ENCODE peak calls at places on chromosomes 13 and 19, in four cellular contexts. One of them, this sample, is unnamed.
A peak's percentile ranks its signal among the peaks of the same experiment; 100 is the strongest.

GRCh38 chr19:13842294-13843103 is 34.4 kb upstream of the NANOS3 start:
- DNase-seq in lung: peak; percentile 84
- DNase-seq in NCI-H510A: no peak
- DNase-seq in GM12865: peak; percentile 86
- DNase-seq in this sample: peak; percentile 87

GRCh38 chr13:62704795-62705329 is 1289.2 kb upstream of the PCDH20 start:
- DNase-seq in lung: no peak
- DNase-seq in NCI-H510A: no peak
- DNase-seq in GM12865: no peak
- DNase-seq in this sample: no peak

GRCh38 chr13:110012102-110012739 is 225.8 kb upstream of the IRS2 start:
- DNase-seq in lung: no peak
- DNase-seq in NCI-H510A: no peak
- DNase-seq in GM12865: no peak
- DNase-seq in this sample: no peak

GRCh38 chr19:48962029-48962848 is 2.9 kb upstream of the FTL start:
- DNase-seq in lung: peak; percentile 79
- DNase-seq in NCI-H510A: no peak
- DNase-seq in GM12865: peak; percentile 90
- DNase-seq in this sample: peak; percentile 91

GRCh38 chr19:29687244-29687896 is 22.1 kb downstream of the PLEKHF1 start:
- DNase-seq in lung: no peak
- DNase-seq in NCI-H510A: no peak
- DNase-seq in GM12865: no peak
- DNase-seq in this sample: no peak

GRCh38 chr13:106566682-106567420 is 1.1 kb downstream of the ARGLU1 start:
- DNase-seq in lung: peak; percentile 75
- DNase-seq in NCI-H510A: peak; percentile 42
- DNase-seq in GM12865: peak; percentile 81
- DNase-seq in this sample: peak; percentile 68

GRCh38 chr13:49225358-49226042 is 5.4 kb downstream of the MLNR start:
- DNase-seq in lung: no peak
- DNase-seq in NCI-H510A: no peak
- DNase-seq in GM12865: no peak
- DNase-seq in this sample: no peak

GRCh38 chr19:51094696-51095279 is 12.1 kb upstream of the KLK14 start:
- DNase-seq in lung: no peak
- DNase-seq in NCI-H510A: no peak
- DNase-seq in GM12865: peak; percentile 31
- DNase-seq in this sample: no peak

GRCh38 chr13:113974304-113975281 is 717 bp upstream of the C13orf46 start:
- DNase-seq in lung: no peak
- DNase-seq in NCI-H510A: no peak
- DNase-seq in GM12865: no peak
- DNase-seq in this sample: peak; percentile 47

GRCh38 chr13:111166882-111167281 is 51.8 kb downstream of the ARHGEF7 start:
- DNase-seq in lung: no peak
- DNase-seq in NCI-H510A: no peak
- DNase-seq in GM12865: peak; percentile 16
- DNase-seq in this sample: no peak

GRCh38 chr19:12648088-12648487 is 18.5 kb downstream of the MAN2B1 start:
- DNase-seq in lung: no peak
- DNase-seq in NCI-H510A: no peak
- DNase-seq in GM12865: no peak
- DNase-seq in this sample: no peak

GRCh38 chr13:84810781-84811180 is 928.5 kb upstream of the SLITRK1 start:
- DNase-seq in lung: no peak
- DNase-seq in NCI-H510A: no peak
- DNase-seq in GM12865: no peak
- DNase-seq in this sample: no peak

GRCh38 chr13:110197041-110197440 is 109.9 kb downstream of the COL4A1 start:
- DNase-seq in lung: no peak
- DNase-seq in NCI-H510A: no peak
- DNase-seq in GM12865: no peak
- DNase-seq in this sample: no peak

GRCh38 chr19:18006895-18007604 is 920 bp upstream of the ARRDC2 start:
- DNase-seq in lung: peak; percentile 83
- DNase-seq in NCI-H510A: no peak
- DNase-seq in GM12865: peak; percentile 83
- DNase-seq in this sample: peak; percentile 88

GRCh38 chr13:72255908-72256307 is 388.9 kb upstream of the DACH1 start:
- DNase-seq in lung: no peak
- DNase-seq in NCI-H510A: no peak
- DNase-seq in GM12865: peak; percentile 21
- DNase-seq in this sample: no peak

GRCh38 chr13:25466880-25467279 is 95.1 kb downstream of the ATP8A2 start:
- DNase-seq in lung: no peak
- DNase-seq in NCI-H510A: no peak
- DNase-seq in GM12865: no peak
- DNase-seq in this sample: no peak

GRCh38 chr13:36453518-36453917 is 21.2 kb downstream of the CCNA1 start:
- DNase-seq in lung: no peak
- DNase-seq in NCI-H510A: no peak
- DNase-seq in GM12865: no peak
- DNase-seq in this sample: no peak

GRCh38 chr19:18465214-18465963 is 27.5 kb upstream of the ISYNA1 start:
- DNase-seq in lung: no peak
- DNase-seq in NCI-H510A: no peak
- DNase-seq in GM12865: no peak
- DNase-seq in this sample: no peak

GRCh38 chr13:112509190-112509589 is 78.8 kb downstream of the TUBGCP3 start:
- DNase-seq in lung: peak; percentile 63
- DNase-seq in NCI-H510A: no peak
- DNase-seq in GM12865: no peak
- DNase-seq in this sample: no peak

GRCh38 chr13:111480976-111481375 is 160.5 kb downstream of the TEX29 start:
- DNase-seq in lung: no peak
- DNase-seq in NCI-H510A: peak; percentile 84
- DNase-seq in GM12865: no peak
- DNase-seq in this sample: no peak

GRCh38 chr13:114173753-114174152 is 5.3 kb upstream of the CFAP97D2 start:
- DNase-seq in lung: no peak
- DNase-seq in NCI-H510A: no peak
- DNase-seq in GM12865: no peak
- DNase-seq in this sample: no peak

GRCh38 chr19:39397360-39398296 is 6.5 kb downstream of the MED29 start:
- DNase-seq in lung: peak; percentile 90
- DNase-seq in NCI-H510A: peak; percentile 68
- DNase-seq in GM12865: peak; percentile 95
- DNase-seq in this sample: peak; percentile 94

This sample was measured in right lobe of liver.